ENCODE peak calls at places on chromosome 18, in four cellular contexts. H is NCI-H774, I is brain pericyte, Q is iris pigment epithelial cell. P is an unnamed sample.
A peak's percentile ranks its signal among the peaks of the same experiment; 100 is the strongest.

GRCh38 chr18:6482198-6482977 is 67.7 kb upstream of the L3MBTL4 start:
- DNase-seq in H (peak; percentile 17), I (peak; percentile 15), Q (peak; percentile 64), P (no peak)

GRCh38 chr18:13558132-13558531 is 168.2 kb downstream of the FAM210A start:
- DNase-seq in H (no peak), I (no peak), Q (peak; percentile 32), P (peak; percentile 84)

GRCh38 chr18:48308027-48308635 is 101.1 kb downstream of the ZBTB7C start:
- DNase-seq in I (no peak), H (no peak), Q (no peak), P (no peak)

GRCh38 chr18:76968073-76968472 is 145.7 kb downstream of the ZNF236 start:
- DNase-seq in I (no peak), H (no peak), Q (no peak), P (no peak)

GRCh38 chr18:5895300-5895885 is at the start of gene TMEM200C:
- DNase-seq in Q (no peak), H (peak; percentile 21), I (no peak), P (no peak)

GRCh38 chr18:22451796-22452195 is 34.1 kb upstream of the CTAGE1 start:
- DNase-seq in H (no peak), Q (no peak), I (no peak), P (peak; percentile 1)

GRCh38 chr18:77046994-77047393 is 85.6 kb downstream of the MBP start:
- DNase-seq in Q (no peak), I (no peak), H (no peak), P (no peak)

GRCh38 chr18:41719808-41720207 is 235.2 kb upstream of the PIK3C3 start:
- DNase-seq in Q (peak; percentile 27), I (no peak), H (no peak), P (no peak)